ENCODE peak calls at places on chromosomes 16 and 17, in seven cellular contexts. X is stimulated activated naive CD8-positive, alpha-beta T cell treated with anti-CD3 and anti-CD28 coated beads, Interleukin-15, Interleukin-2, amounts not matched to agents 100 U/mL and 50 U/mL, for 24 hours; H is iPS DF 19.7; D is NCI-H460; G is AG09319; B is RWPE1; K is NCI-H2081 treated with DMSO at 0.1 percent for 48 hours. C is an unnamed sample.

GRCh38 chr16:26345951-26346350 is 654.2 kb downstream of the HS3ST4 start:
- DNase-seq in X (no peak), H (no peak), D (no peak), G (no peak), B (no peak), K (no peak), C (no peak)

GRCh38 chr17:80872999-80873951 is 118.4 kb upstream of the CHMP6 start:
- DNase-seq in X (no peak), H (peak), D (peak), G (no peak), B (no peak), K (no peak), C (no peak)

GRCh38 chr16:12458591-12459400 is 344.9 kb downstream of the CPPED1 start:
- DNase-seq in X (peak), H (no peak), D (no peak), G (no peak), B (no peak), K (no peak), C (no peak)

GRCh38 chr17:83182620-83183063 is 103.2 kb downstream of the METRNL start:
- DNase-seq in X (no peak), H (no peak), D (no peak), G (no peak), B (no peak), K (no peak), C (no peak)

GRCh38 chr17:4808378-4808767 is 1.4 kb downstream of the PLD2 start:
- DNase-seq in X (no peak), H (no peak), D (no peak), G (no peak), B (no peak), K (no peak), C (no peak)

GRCh38 chr16:50651835-50652438 is 29.2 kb downstream of the SNX20 start:
- DNase-seq in X (no peak), H (no peak), D (no peak), G (no peak), B (no peak), K (no peak), C (no peak)

GRCh38 chr17:16991349-16992009 is 19.6 kb upstream of the TNFRSF13B start:
- DNase-seq in X (peak), H (peak), D (peak), G (peak), B (peak), K (no peak), C (no peak)

GRCh38 chr17:78185981-78186688 is 717 bp downstream of the TK1 start:
- DNase-seq in X (no peak), H (no peak), D (no peak), G (no peak), B (no peak), K (no peak), C (no peak)

GRCh38 chr17:29140051-29140582 is 40.1 kb downstream of the MYO18A start:
- DNase-seq in X (peak), H (no peak), D (peak), G (no peak), B (peak), K (no peak), C (no peak)

GRCh38 chr16:48367443-48368049 is 17.7 kb downstream of the SIAH1 start:
- DNase-seq in X (no peak), H (no peak), D (no peak), G (no peak), B (no peak), K (no peak), C (no peak)

GRCh38 chr17:31581491-31581890 is 190.0 kb downstream of the RAB11FIP4 start:
- DNase-seq in X (no peak), H (no peak), D (no peak), G (no peak), B (no peak), K (no peak), C (no peak)

GRCh38 chr16:89737341-89738071 is 16.2 kb downstream of the ZNF276 start:
- DNase-seq in X (no peak), H (no peak), D (no peak), G (no peak), B (no peak), K (no peak), C (no peak)